ENCODE peak calls at places on chromosome 2, in seven cellular contexts. S is posterior cingulate gyrus; W is A549; Q is fibroblast of gingiva; Z is ELR; O is stimulated activated CD8-positive, alpha-beta memory T cell treated with anti-CD3 and anti-CD28 coated beads, Interleukin-15, amount 100 ng/mL, for 1 hour; I is activated CD8-positive, alpha-beta memory T cell treated with anti-CD3 and anti-CD28 coated beads, Interleukin-2, amount 50 U/mL, for 4 hours. C is an unnamed sample.

GRCh38 chr2:232421189-232421785 is 14.6 kb downstream of the ALPG start:
- DNase-seq in I (no peak), W (no peak), O (no peak), Z (no peak), Q (no peak), S (no peak), C (no peak)

GRCh38 chr2:233096006-233096405 is 35.9 kb downstream of the INPP5D start:
- DNase-seq in Q (no peak), I (no peak), W (no peak), Z (no peak), O (no peak), S (no peak), C (no peak)

GRCh38 chr2:112812318-112813042 is 24.1 kb downstream of the IL1B start:
- DNase-seq in W (no peak), Q (no peak), S (no peak), O (no peak), I (no peak), Z (peak), C (no peak)

GRCh38 chr2:158297606-158298005 is 158.9 kb downstream of the CCDC148 start:
- DNase-seq in Q (peak), S (no peak), Z (peak), I (no peak), O (no peak), W (no peak), C (no peak)

GRCh38 chr2:36351291-36352023 is 4.1 kb upstream of the CRIM1 start:
- DNase-seq in Q (no peak), Z (no peak), W (no peak), O (no peak), S (no peak), I (no peak), C (no peak)

GRCh38 chr2:217717541-217717940 is 285.3 kb downstream of the TNS1 start:
- DNase-seq in O (no peak), I (no peak), W (no peak), Q (no peak), Z (no peak), S (no peak), C (no peak)

GRCh38 chr2:102615620-102616436 is 3.5 kb upstream of the SLC9A2 start:
- DNase-seq in S (no peak), I (peak), Q (peak), W (peak), O (no peak), Z (peak), C (no peak)

GRCh38 chr2:168495524-168495923 is 39.5 kb downstream of the CERS6 start:
- DNase-seq in Z (no peak), I (no peak), O (no peak), Q (no peak), S (no peak), W (no peak), C (no peak)

GRCh38 chr2:96940991-96941775 is 45.2 kb downstream of the FAM178B start:
- DNase-seq in W (no peak), O (no peak), Q (no peak), Z (no peak), S (no peak), I (no peak), C (no peak)

GRCh38 chr2:63614983-63615945 is 26.5 kb downstream of the MDH1 start:
- DNase-seq in S (no peak), I (no peak), Z (peak), W (no peak), Q (no peak), O (no peak), C (peak)

GRCh38 chr2:149857344-149857743 is 269.8 kb upstream of the MMADHC start:
- DNase-seq in Q (peak), I (no peak), O (no peak), S (no peak), Z (peak), W (no peak), C (no peak)

GRCh38 chr2:171960570-171960969 is 38.3 kb downstream of the HAT1 start:
- DNase-seq in I (no peak), W (no peak), Z (no peak), S (no peak), O (no peak), Q (no peak), C (no peak)

GRCh38 chr2:235116885-235117492 is 165.2 kb downstream of the SH3BP4 start:
- DNase-seq in Q (peak), W (no peak), O (no peak), Z (peak), I (no peak), S (no peak), C (peak)

GRCh38 chr2:217935901-217936684 is 66.7 kb downstream of the TNS1 start:
- DNase-seq in W (no peak), S (no peak), O (no peak), Z (no peak), Q (no peak), I (no peak), C (no peak)

GRCh38 chr2:218244204-218244603 is 16.6 kb upstream of the GPBAR1 start:
- DNase-seq in I (no peak), S (no peak), Q (no peak), O (no peak), W (no peak), Z (no peak), C (no peak)

GRCh38 chr2:205889073-205889472 is 196.9 kb downstream of the INO80D start:
- DNase-seq in O (no peak), S (no peak), W (peak), Z (peak), I (no peak), Q (no peak), C (no peak)

GRCh38 chr2:8565399-8566154 is 116.3 kb upstream of the ID2 start:
- DNase-seq in O (no peak), I (no peak), Z (no peak), W (no peak), S (no peak), Q (no peak), C (no peak)

GRCh38 chr2:46983065-46983801 is 67.6 kb upstream of the MCFD2 start:
- DNase-seq in O (no peak), W (no peak), S (no peak), I (no peak), Q (peak), Z (peak), C (no peak)

GRCh38 chr2:115484483-115484882 is 1042.0 kb downstream of the DPP10 start:
- DNase-seq in Z (no peak), I (no peak), W (no peak), O (no peak), Q (no peak), S (no peak), C (no peak)

GRCh38 chr2:68225119-68225632 is 27.2 kb downstream of the PPP3R1 start:
- DNase-seq in W (peak), I (no peak), Q (no peak), Z (peak), O (no peak), S (no peak), C (no peak)

GRCh38 chr2:179950391-179950790 is 56.7 kb downstream of the CWC22 start:
- DNase-seq in Q (no peak), O (no peak), Z (no peak), I (no peak), W (no peak), S (no peak), C (no peak)

GRCh38 chr2:201073071-201073470 is 1.3 kb downstream of the NDUFB3 start:
- DNase-seq in Q (no peak), W (no peak), O (no peak), S (no peak), Z (no peak), I (no peak), C (no peak)

GRCh38 chr2:189474526-189474925 is 33.3 kb downstream of the WDR75 start:
- DNase-seq in S (no peak), W (no peak), I (no peak), O (no peak), Z (no peak), Q (no peak), C (no peak)

GRCh38 chr2:16302431-16302830 is 362.1 kb downstream of the MYCN start:
- DNase-seq in O (no peak), I (no peak), W (no peak), Z (no peak), S (no peak), Q (no peak), C (no peak)

GRCh38 chr2:240286596-240286995 is 146.1 kb upstream of the OTOS start:
- DNase-seq in Q (no peak), S (no peak), I (no peak), O (no peak), Z (no peak), W (no peak), C (no peak)

GRCh38 chr2:191878576-191879298 is 31.8 kb upstream of the CAVIN2 start:
- DNase-seq in S (no peak), O (no peak), Q (peak), I (no peak), W (no peak), Z (peak), C (no peak)

GRCh38 chr2:37570773-37571570 is 100.5 kb downstream of the CDC42EP3 start:
- DNase-seq in I (no peak), Z (peak), S (no peak), O (no peak), W (no peak), Q (peak), C (no peak)

GRCh38 chr2:216328347-216328746 is 43.9 kb downstream of the MARCHF4 start:
- DNase-seq in I (no peak), O (no peak), Q (peak), S (no peak), Z (peak), W (no peak), C (no peak)

GRCh38 chr2:43274055-43274454 is 47.6 kb upstream of the ZFP36L2 start:
- DNase-seq in Z (peak), W (no peak), I (no peak), S (no peak), O (no peak), Q (no peak), C (no peak)

GRCh38 chr2:108320326-108320932 is 31.7 kb downstream of the SULT1C2 start:
- DNase-seq in O (no peak), W (no peak), S (no peak), I (no peak), Z (no peak), Q (no peak), C (no peak)

GRCh38 chr2:39408351-39409136 is 28.5 kb downstream of the MAP4K3 start:
- DNase-seq in Q (peak), Z (no peak), I (no peak), O (no peak), W (no peak), S (no peak), C (no peak)

GRCh38 chr2:130834923-130835765 is 1.6 kb upstream of the ARHGEF4 start:
- DNase-seq in Q (no peak), Z (no peak), W (no peak), I (no peak), S (no peak), O (no peak), C (no peak)

GRCh38 chr2:29241955-29242565 is 126.8 kb downstream of the CLIP4 start:
- DNase-seq in I (no peak), Q (no peak), O (no peak), W (no peak), Z (no peak), S (no peak), C (no peak)

C was measured in NCI-H1048.